ENCODE peak calls at places on chromosomes 12 and 14, in nine cellular contexts. B is tibial nerve, E is testis, M is ovary, H is K562, O is esophagus squamous epithelium, V is IMR-90, L is heart left ventricle, D is right lobe of liver. Z is an unnamed sample.
A peak's percentile ranks its signal among the peaks of the same experiment; 100 is the strongest.

GRCh38 chr12:83389237-83389996 is 702.7 kb downstream of the TMTC2 start:
- DNase-seq in O (no peak), E (peak; percentile 60), B (no peak), V (no peak), H (no peak), L (no peak), D (peak; percentile 58), M (no peak), Z (no peak)

GRCh38 chr12:97203408-97203807 is 259.2 kb upstream of the RMST start:
- DNase-seq in B (no peak), H (no peak), O (no peak), E (no peak), D (no peak), V (no peak), M (no peak), L (no peak), Z (no peak)

GRCh38 chr14:100341301-100342031 is 18.3 kb downstream of the SLC25A47 start:
- DNase-seq in B (peak; percentile 39), M (no peak), D (peak; percentile 47), L (peak; percentile 48), V (peak; percentile 95), E (peak; percentile 28), O (no peak), H (no peak), Z (peak; percentile 34)

GRCh38 chr14:91246051-91246852 is 1.7 kb upstream of the GPR68 start:
- DNase-seq in E (no peak), H (no peak), V (no peak), O (no peak), M (no peak), D (no peak), L (no peak), B (no peak), Z (no peak)

GRCh38 chr12:25884024-25884919 is 74.2 kb upstream of the RASSF8 start:
- DNase-seq in M (no peak), O (no peak), E (no peak), V (no peak), L (no peak), D (no peak), H (no peak), B (no peak), Z (no peak)

GRCh38 chr14:103833711-103834110 is 13.7 kb downstream of the PPP1R13B start:
- DNase-seq in M (no peak), V (peak; percentile 23), E (no peak), D (no peak), O (no peak), H (no peak), L (no peak), B (no peak), Z (no peak)

GRCh38 chr12:92337128-92337527 is 191.5 kb upstream of the BTG1 start:
- DNase-seq in V (peak; percentile 26), L (no peak), O (no peak), E (no peak), H (no peak), D (no peak), M (no peak), B (no peak), Z (no peak)

GRCh38 chr14:36300337-36300736 is 20.1 kb downstream of the MBIP start:
- DNase-seq in O (no peak), L (no peak), M (no peak), E (no peak), H (no peak), V (peak; percentile 34), B (no peak), D (no peak), Z (no peak)

GRCh38 chr12:75489187-75489586 is 8.6 kb downstream of the GLIPR1 start:
- DNase-seq in O (no peak), H (no peak), M (no peak), B (no peak), E (no peak), D (no peak), V (no peak), L (no peak), Z (no peak)

GRCh38 chr12:92108651-92109050 is 37.0 kb downstream of the BTG1 start:
- DNase-seq in E (no peak), M (peak; percentile 39), B (peak; percentile 18), V (peak; percentile 78), H (peak; percentile 18), L (no peak), D (no peak), O (no peak), Z (no peak)

GRCh38 chr12:111014547-111014946 is 94.2 kb upstream of the MYL2 start:
- DNase-seq in V (no peak), M (no peak), L (no peak), H (no peak), O (no peak), E (no peak), D (no peak), B (no peak), Z (no peak)

GRCh38 chr14:28936601-28937000 is 170.0 kb downstream of the FOXG1 start:
- DNase-seq in E (no peak), V (no peak), H (no peak), D (no peak), L (no peak), M (no peak), B (no peak), O (no peak), Z (no peak)

GRCh38 chr14:100820945-100821344 is 5.0 kb upstream of the MEG3 start:
- DNase-seq in O (no peak), H (no peak), L (no peak), M (no peak), D (no peak), B (no peak), E (no peak), V (no peak), Z (no peak)

GRCh38 chr12:94304566-94305061 is 155.1 kb downstream of the CEP83 start:
- DNase-seq in B (no peak), M (no peak), H (no peak), E (no peak), O (no peak), D (no peak), V (peak; percentile 66), L (no peak), Z (no peak)

GRCh38 chr12:108570743-108571603 is 8.6 kb downstream of the ISCU start:
- DNase-seq in L (no peak), O (no peak), M (no peak), E (peak; percentile 12), H (no peak), B (no peak), D (peak; percentile 31), V (peak; percentile 67), Z (no peak)

GRCh38 chr12:108572166-108572790 is 9.9 kb downstream of the ISCU start:
- DNase-seq in M (no peak), V (no peak), H (no peak), L (no peak), B (no peak), D (no peak), O (no peak), E (peak; percentile 2), Z (no peak)

GRCh38 chr12:108573310-108573709 is 10.9 kb downstream of the ISCU start:
- DNase-seq in V (no peak), D (no peak), M (no peak), B (no peak), H (no peak), E (peak; percentile 7), L (no peak), O (no peak), Z (no peak)

GRCh38 chr12:108568653-108569154 is 6.3 kb downstream of the ISCU start:
- DNase-seq in D (peak; percentile 25), O (no peak), B (no peak), L (no peak), E (no peak), V (no peak), M (no peak), H (no peak), Z (no peak)

DNA sequence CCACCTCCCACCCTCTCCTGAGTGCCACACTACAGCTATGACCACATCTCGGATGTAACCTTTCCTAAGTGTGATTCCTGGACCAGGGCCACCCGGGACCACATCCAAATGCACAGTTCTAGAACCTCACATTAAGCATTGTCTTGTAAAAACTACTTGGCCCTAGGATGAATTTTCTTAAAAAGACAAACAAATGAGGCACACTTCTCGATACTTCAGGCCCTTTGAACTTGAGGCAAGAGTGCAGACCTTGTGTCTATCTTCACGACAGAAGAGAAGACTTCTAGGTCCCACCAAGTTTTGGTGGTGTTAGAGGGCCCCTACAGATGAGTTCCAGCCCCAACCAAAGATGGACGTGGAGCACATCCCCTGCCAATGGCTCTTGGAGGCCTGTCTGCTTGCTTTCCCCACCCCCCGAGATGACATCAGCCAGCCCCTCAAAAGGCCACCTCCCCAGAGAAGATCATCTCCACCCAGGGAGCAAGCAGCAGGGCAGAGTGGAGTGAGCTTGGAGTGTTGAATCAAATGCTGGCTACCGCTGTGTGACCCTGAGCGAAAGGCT is 9.3 kb downstream of the ISCU start:
- DNase-seq in L (no peak), M (no peak), B (no peak), H (no peak), O (no peak), D (peak; percentile 24), V (no peak), E (peak; percentile 2), Z (peak; percentile 5)
- H3K4me1 ChIP-seq in L (peaks cover 7% of the 10 kb centered on the region), M (no peaks in the 10 kb centered on the region), B (peaks cover 7% of the 10 kb centered on the region), H (no peaks in the 10 kb centered on the region), O (no peaks in the 10 kb centered on the region), D (no peaks in the 10 kb centered on the region), V (no peaks in the 10 kb centered on the region), E (peaks cover 13% of the 10 kb centered on the region), Z (peaks cover 7% of the 10 kb centered on the region)

GRCh38 chr14:39241637-39242036 is 7.9 kb downstream of the MIA2 start:
- DNase-seq in O (no peak), M (no peak), V (no peak), L (no peak), H (no peak), B (no peak), E (no peak), D (no peak), Z (no peak)
- H3K4me3 ChIP-seq in O (no peak overlapping the region), M (no peak overlapping the region), V (no peak overlapping the region), L (no peak overlapping the region), H (no peak overlapping the region), B (no peak overlapping the region), E (no peak overlapping the region), D (no peak overlapping the region), Z (no peak overlapping the region)

GRCh38 chr12:122894173-122895121 is 1.5 kb downstream of the VPS37B start:
- DNase-seq in H (no peak), B (no peak), D (no peak), L (no peak), V (no peak), O (no peak), M (no peak), E (no peak), Z (no peak)
- TF ChIP-seq POLR2A in H (no peak), B (no peak), D (no peak), L (no peak), V (no peak), O (no peak), M (no peak), E (no peak), Z (no peak)

GRCh38 chr12:84910549-84911241 is 1.9 kb downstream of the SLC6A15 start:
- DNase-seq in V (no peak), L (no peak), M (no peak), H (no peak), O (no peak), E (peak; percentile 30), B (no peak), D (no peak), Z (no peak)

GRCh38 chr12:84911331-84912190 is 1.0 kb downstream of the SLC6A15 start:
- DNase-seq in V (peak; percentile 56), O (no peak), E (peak; percentile 88), D (no peak), B (peak; percentile 30), M (no peak), L (no peak), H (no peak), Z (no peak)

GRCh38 chr12:84912191-84913142 is at the start of gene SLC6A15:
- DNase-seq in E (peak; percentile 85), O (peak; percentile 1), H (no peak), M (peak; percentile 19), B (no peak), V (peak; percentile 46), L (no peak), D (no peak), Z (no peak)

GRCh38 chr12:84913151-84913550 is 552 bp upstream of the SLC6A15 start:
- DNase-seq in M (no peak), D (no peak), B (no peak), H (no peak), V (no peak), E (peak; percentile 18), L (no peak), O (no peak), Z (no peak)
- H3K4me1 ChIP-seq in M (peaks cover 10% of the 10 kb centered on the region), D (no peaks in the 10 kb centered on the region), B (no peaks in the 10 kb centered on the region), H (no peaks in the 10 kb centered on the region), V (no peaks in the 10 kb centered on the region), E (no peaks in the 10 kb centered on the region), L (peaks cover 8% of the 10 kb centered on the region), O (peaks cover 10% of the 10 kb centered on the region), Z (peaks cover 12% of the 10 kb centered on the region)